ENCODE peak calls at places on chromosomes 11 and 22, in six cellular contexts. A is esophagus muscularis mucosa, U is astrocyte, F is HAP-1, K is ovary, Z is AG04450. B is an unnamed sample. For H3K27me3, the result is how much of the 10 kb centered on the place peaks cover.

GRCh38 chr11:17578958-17579357 is 31.9 kb downstream of the OTOG start:
- DNase-seq in K (no peak), U (no peak), Z (no peak), F (no peak), A (no peak), B (no peak)

GRCh38 chr11:48007677-48008076 is 27.3 kb downstream of the PTPRJ start:
- DNase-seq in K (no peak), F (no peak), Z (no peak), U (no peak), A (no peak), B (no peak)

GRCh38 chr11:128549256-128549944 is 38.0 kb downstream of the ETS1 start:
- DNase-seq in Z (no peak), A (no peak), K (peak), U (no peak), F (no peak), B (peak)

GRCh38 chr22:19799322-19800190 is 39.0 kb downstream of the TBX1 start:
- DNase-seq in K (no peak), A (no peak), Z (peak), F (no peak), U (peak), B (no peak)

GRCh38 chr22:22892096-22893052 is 4.8 kb downstream of the IGLL5 start:
- DNase-seq in K (no peak), Z (no peak), A (no peak), U (no peak), F (no peak), B (no peak)

GRCh38 chr22:22842085-22842484 is 45.5 kb upstream of the IGLL5 start:
- DNase-seq in K (no peak), A (no peak), Z (no peak), F (no peak), U (no peak), B (no peak)

GRCh38 chr11:86108890-86109638 is 40.2 kb upstream of the PICALM start:
- DNase-seq in F (no peak), K (no peak), Z (no peak), A (no peak), U (no peak), B (no peak)

GRCh38 chr22:22745225-22746060 is 101.0 kb downstream of the GGTLC2 start:
- DNase-seq in Z (no peak), A (peak), K (no peak), U (no peak), F (peak), B (peak)

GRCh38 chr11:66192181-66192888 is 76.1 kb upstream of the RAB1B start:
- DNase-seq in K (no peak), Z (no peak), F (no peak), U (peak), A (no peak), B (no peak)

GRCh38 chr11:20909995-20910726 is 240.8 kb downstream of the NELL1 start:
- DNase-seq in Z (no peak), F (no peak), U (no peak), K (no peak), A (no peak), B (no peak)

GRCh38 chr22:49294656-49295464 is 532.8 kb downstream of the BRD1 start:
- DNase-seq in K (no peak), F (no peak), U (no peak), Z (no peak), A (no peak), B (peak)

GRCh38 chr11:13269775-13270174 is 7.8 kb upstream of the BMAL1 start:
- DNase-seq in Z (no peak), A (peak), U (peak), F (no peak), K (no peak), B (no peak)

GRCh38 chr11:13268791-13269190 is 8.8 kb upstream of the BMAL1 start:
- DNase-seq in U (no peak), K (no peak), A (no peak), F (no peak), Z (no peak), B (no peak)

GRCh38 chr11:13276852-13277718 is 505 bp upstream of the BMAL1 start:
- DNase-seq in Z (peak), F (peak), U (peak), A (peak), K (peak), B (peak)

GRCh38 chr11:13276454-13276851 is 1.1 kb upstream of the BMAL1 start:
- DNase-seq in K (no peak), F (no peak), Z (no peak), A (no peak), U (no peak), B (peak)

GRCh38 chr11:13271060-13271693 is 6.4 kb upstream of the BMAL1 start:
- DNase-seq in Z (no peak), U (no peak), A (no peak), K (no peak), F (no peak), B (no peak)
- H3K27me3 ChIP-seq in Z (under half), U (under half), A (under half), K (under half), F (under half), B (under half)

GRCh38 chr11:1012291-1012690 is 24.2 kb downstream of the MUC6 start:
- DNase-seq in K (no peak), F (no peak), U (no peak), A (no peak), Z (no peak), B (no peak)
- H3K4me3 ChIP-seq in K (no peak), F (no peak), U (no peak), A (no peak), Z (no peak), B (no peak)

GRCh38 chr11:7576671-7577225 is 62.9 kb downstream of the PPFIBP2 start:
- DNase-seq in A (no peak), F (no peak), Z (no peak), U (peak), K (no peak), B (no peak)
- H3K27me3 ChIP-seq in A (under half), F (under half), Z (under half), U (under half), K (under half), B (under half)

GRCh38 chr22:45718391-45718790 is 46.8 kb downstream of the ATXN10 start:
- DNase-seq in A (no peak), K (no peak), F (no peak), Z (no peak), U (no peak), B (no peak)
- H3K4me3 ChIP-seq in A (no peak), K (no peak), F (no peak), Z (no peak), U (no peak), B (no peak)

GRCh38 chr22:47197735-47198500 is 435.5 kb downstream of the TBC1D22A start:
- DNase-seq in K (peak), A (no peak), Z (no peak), U (no peak), F (no peak), B (no peak)
- H3K27me3 ChIP-seq in K (under half), A (under half), Z (under half), U (under half), F (under half), B (under half)